ENCODE peak calls at places on chromosomes 5 and 9, in four cellular contexts. M is K562, Y is WTC11, N is SK-N-SH. U is an unnamed sample.

GRCh38 chr5:151068571-151069197 is 12.2 kb downstream of the TNIP1 start:
- DNase-seq in M (no peak), Y (no peak), N (no peak), U (no peak)

GRCh38 chr9:76456202-76456926 is 2.6 kb upstream of the GCNT1 start:
- DNase-seq in M (peak), Y (peak), N (no peak), U (no peak)

GRCh38 chr5:95913663-95914062 is 48.0 kb downstream of the ELL2 start:
- DNase-seq in M (no peak), Y (no peak), N (no peak), U (no peak)

GRCh38 chr9:68949271-68950000 is 64.5 kb downstream of the PRKACG start:
- DNase-seq in M (no peak), Y (no peak), N (peak), U (peak)

GRCh38 chr5:113510836-113511451 is 2.5 kb upstream of the YTHDC2 start:
- DNase-seq in M (no peak), Y (no peak), N (peak), U (no peak)

GRCh38 chr5:143980506-143980905 is 168.5 kb downstream of the HMHB1 start:
- DNase-seq in M (no peak), Y (no peak), N (no peak), U (no peak)

GRCh38 chr5:16690243-16690839 is 73.5 kb upstream of the RETREG1 start:
- DNase-seq in M (peak), Y (peak), N (peak), U (no peak)

GRCh38 chr9:120909904-120910303 is 16.7 kb downstream of the TRAF1 start:
- DNase-seq in M (no peak), Y (no peak), N (no peak), U (no peak)

GRCh38 chr5:41193462-41194166 is 19.7 kb downstream of the C6 start:
- DNase-seq in M (no peak), Y (no peak), N (no peak), U (no peak)

GRCh38 chr5:151628112-151628823 is 37.1 kb upstream of the FAT2 start:
- DNase-seq in M (no peak), Y (no peak), N (no peak), U (no peak)

GRCh38 chr5:140310434-140310833 is 7.5 kb upstream of the PFDN1 start:
- DNase-seq in M (no peak), Y (no peak), N (no peak), U (no peak)

GRCh38 chr9:114289106-114289505 is 33.8 kb upstream of the ORM1 start:
- DNase-seq in M (no peak), Y (no peak), N (no peak), U (no peak)

GRCh38 chr5:178434851-178435250 is 155.3 kb downstream of the COL23A1 start:
- DNase-seq in M (no peak), Y (no peak), N (peak), U (no peak)
- TF ChIP-seq USF1 in M (no peak), Y (no peak), N (no peak), U (no peak)

DNA sequence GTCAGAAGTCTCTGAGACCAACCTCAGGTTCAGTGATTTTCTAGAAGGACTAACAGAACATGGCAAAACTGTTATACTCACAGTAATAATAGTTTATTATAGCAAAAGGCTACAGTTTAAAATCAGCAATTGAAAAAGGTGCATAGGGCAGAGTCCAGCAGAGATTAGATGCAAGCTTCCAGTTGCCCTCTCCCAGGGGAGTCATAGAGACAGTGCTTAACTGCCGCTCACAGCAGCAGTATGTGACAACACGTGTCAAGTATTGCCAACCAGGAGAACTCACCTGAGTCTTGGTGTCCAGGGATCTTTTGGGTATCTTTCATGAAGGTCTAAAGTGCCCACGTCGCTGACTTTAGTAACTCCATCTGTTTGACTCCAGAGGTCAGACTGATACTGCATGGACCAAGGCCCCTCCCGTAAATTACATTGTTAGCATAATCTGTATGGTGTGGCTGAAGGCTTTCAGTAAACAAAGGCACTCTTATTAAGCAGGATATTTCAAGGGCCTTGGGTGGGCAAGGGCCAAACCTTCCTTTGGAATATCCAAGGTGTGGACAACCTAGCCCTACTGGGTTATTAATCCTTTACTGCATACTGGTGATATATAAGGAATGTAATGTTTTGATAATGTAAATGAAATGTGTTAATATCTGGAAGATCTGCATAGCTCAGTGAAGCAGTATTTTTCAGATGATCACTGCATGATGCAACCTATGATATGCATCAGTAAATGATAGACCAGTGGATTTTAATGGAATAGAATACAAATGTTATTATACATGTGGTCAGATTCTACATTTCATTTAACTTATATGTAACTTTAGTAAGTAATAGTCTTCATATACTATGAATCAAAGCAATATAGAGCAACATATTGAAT is 44.0 kb downstream of the RASA1 start:
- DNase-seq in M (no peak), Y (no peak), N (no peak), U (no peak)
- TF ChIP-seq USF1 in M (no peak), Y (no peak), N (no peak), U (no peak)

DNA sequence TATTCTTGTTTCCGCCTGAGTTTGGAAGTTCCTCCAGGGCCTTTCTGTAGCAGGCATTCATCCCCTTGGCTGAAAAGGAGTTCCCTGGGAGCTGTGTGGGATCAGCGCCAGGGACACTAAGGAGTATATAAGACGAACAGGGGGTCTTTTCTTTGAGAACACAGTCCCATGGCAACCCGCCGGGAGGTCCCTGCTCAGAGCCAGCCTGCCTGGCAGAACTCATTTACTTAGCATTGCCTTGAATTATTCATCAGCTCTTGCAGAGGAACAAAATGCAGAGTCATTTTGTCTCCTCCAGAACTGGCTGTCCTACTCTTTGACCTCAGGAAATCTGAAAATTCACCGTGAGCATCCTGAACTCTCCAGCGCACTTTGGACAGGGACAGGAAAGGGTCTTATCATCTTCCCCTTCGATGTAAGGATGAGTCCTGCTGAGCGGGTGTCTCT is 120.4 kb upstream of the OSMR start:
- DNase-seq in M (no peak), Y (no peak), N (no peak), U (no peak)
- TF ChIP-seq USF1 in M (no peak), Y (no peak), N (no peak), U (no peak)

GRCh38 chr9:102456562-102456961 is 538.6 kb upstream of the CYLC2 start:
- DNase-seq in M (no peak), Y (no peak), N (no peak), U (no peak)

GRCh38 chr9:102459828-102460227 is 535.3 kb upstream of the CYLC2 start:
- DNase-seq in M (no peak), Y (no peak), N (no peak), U (no peak)

GRCh38 chr9:102461441-102461840 is 533.7 kb upstream of the CYLC2 start:
- DNase-seq in M (no peak), Y (no peak), N (no peak), U (no peak)
- TF ChIP-seq USF1 in M (no peak), Y (no peak), N (no peak), U (no peak)

DNA sequence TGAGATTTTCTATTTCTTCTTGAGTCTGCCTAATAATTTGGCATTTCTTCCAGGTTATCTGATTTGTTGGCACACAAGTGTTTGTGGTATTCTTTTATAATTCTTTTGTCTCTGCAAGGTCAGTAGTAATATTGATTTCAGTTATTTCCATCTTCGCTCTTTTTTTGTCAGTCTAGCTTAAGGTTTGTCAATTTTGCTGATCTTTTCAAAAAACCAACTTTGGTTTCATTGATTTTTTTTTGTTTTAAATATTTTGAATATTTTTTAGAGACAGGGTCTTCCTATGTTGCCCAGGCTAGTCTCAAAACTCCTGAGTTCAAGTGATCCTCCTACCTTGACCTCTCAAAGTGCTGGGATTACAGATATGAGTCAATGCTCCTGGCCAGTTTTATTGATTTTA is 162.8 kb downstream of the BARX1 start:
- DNase-seq in M (no peak), Y (no peak), N (no peak), U (no peak)
- TF ChIP-seq USF1 in M (no peak), Y (no peak), N (no peak), U (no peak)

DNA sequence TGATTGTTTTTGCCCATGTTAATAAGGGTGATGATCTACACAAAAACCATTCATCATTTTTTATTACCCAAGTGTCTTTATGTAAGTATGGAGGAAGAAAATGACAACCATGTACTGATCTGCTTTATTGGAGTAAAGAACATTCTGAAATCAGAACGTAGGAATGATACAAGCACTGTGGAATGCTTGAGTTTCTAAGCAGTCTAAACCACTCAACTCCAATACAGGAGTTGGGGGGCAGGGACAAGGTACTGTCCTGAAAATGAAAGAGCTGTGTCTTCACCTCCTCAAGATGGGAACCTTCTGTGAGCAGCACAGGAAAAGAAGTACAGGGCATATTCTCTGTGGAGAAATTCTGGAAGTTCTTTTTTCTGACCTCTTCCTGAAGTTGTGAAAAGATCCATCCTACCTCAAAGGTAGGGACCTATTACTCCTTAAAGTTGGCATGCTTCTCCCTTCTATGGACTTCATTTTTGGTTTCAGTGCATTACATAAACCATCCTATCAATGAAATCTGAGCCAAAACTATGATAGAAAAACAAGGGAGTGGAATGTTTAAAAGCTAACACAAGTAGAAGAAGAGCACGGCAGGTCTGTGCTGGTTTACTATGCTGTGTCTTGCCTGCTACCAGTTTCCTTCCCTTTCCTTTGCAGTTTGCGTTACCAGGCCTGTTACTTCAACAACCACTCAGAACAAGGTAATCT is 202.6 kb downstream of the SEMA5A start:
- DNase-seq in M (no peak), Y (no peak), N (no peak), U (no peak)
- TF ChIP-seq USF1 in M (no peak), Y (no peak), N (no peak), U (no peak)

DNA sequence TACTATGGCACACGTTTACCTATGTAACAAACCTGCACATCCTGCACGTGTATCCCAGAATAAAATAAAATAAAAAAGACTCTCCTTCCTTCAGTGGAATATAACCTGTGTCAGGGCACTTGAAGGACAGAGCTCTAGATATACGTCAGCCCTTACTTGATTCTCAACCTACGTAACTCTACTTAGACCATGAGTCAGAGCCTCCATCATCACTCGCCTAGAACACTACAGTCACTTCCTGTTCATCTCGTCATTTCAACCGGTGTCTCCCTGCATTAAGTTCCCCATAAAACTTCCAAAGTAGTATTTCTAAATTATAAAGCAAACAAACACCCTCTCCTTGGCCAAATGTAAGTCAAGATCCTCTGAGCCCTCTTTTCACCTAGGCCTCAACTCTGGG is 243.5 kb upstream of the CCNG1 start:
- DNase-seq in M (no peak), Y (no peak), N (no peak), U (no peak)
- TF ChIP-seq USF1 in M (no peak), Y (no peak), N (no peak), U (no peak)